ENCODE peak calls at places on chromosomes 4 and X, in six cellular contexts. Z is heart left ventricle, L is thoracic aorta, W is lung, M is fibroblast of lung, X is fibroblast of pulmonary artery. I is an unnamed sample.

GRCh38 chrX:34132028-34132427 is at the start of gene FAM47A:
- DNase-seq in Z (no peak), L (no peak), W (no peak), M (no peak), X (no peak), I (no peak)

GRCh38 chrX:17412692-17413091 is 37.7 kb downstream of the NHS start:
- DNase-seq in Z (no peak), L (no peak), W (no peak), M (peak), X (peak), I (no peak)

GRCh38 chr4:113398441-113399143 is 349.1 kb downstream of the ANK2 start:
- DNase-seq in Z (no peak), L (no peak), W (no peak), M (no peak), X (no peak), I (no peak)

GRCh38 chr4:173835863-173836262 is 305.8 kb upstream of the HAND2 start:
- DNase-seq in Z (peak), L (no peak), W (no peak), M (peak), X (peak), I (peak)

GRCh38 chr4:24730256-24731001 is 64.9 kb upstream of the SOD3 start:
- DNase-seq in Z (peak), L (peak), W (peak), M (peak), X (peak), I (peak)

GRCh38 chr4:93203708-93204107 is 624.8 kb upstream of the ATOH1 start:
- DNase-seq in Z (no peak), L (no peak), W (no peak), M (no peak), X (peak), I (no peak)

GRCh38 chr4:32560306-32560705 is 1840.1 kb downstream of the PCDH7 start:
- DNase-seq in Z (no peak), L (no peak), W (peak), M (peak), X (peak), I (peak)

GRCh38 chr4:165385124-165385523 is 6.3 kb downstream of the CPE start:
- DNase-seq in Z (no peak), L (no peak), W (no peak), M (no peak), X (no peak), I (no peak)

GRCh38 chrX:51860679-51861078 is 32.7 kb upstream of the MAGED1 start:
- DNase-seq in Z (no peak), L (no peak), W (no peak), M (peak), X (peak), I (no peak)

GRCh38 chr4:10117424-10118354 is 1.1 kb upstream of the WDR1 start:
- DNase-seq in Z (peak), L (no peak), W (peak), M (peak), X (peak), I (no peak)

GRCh38 chrX:112670964-112671363 is 8.8 kb downstream of the LHFPL1 start:
- DNase-seq in Z (no peak), L (no peak), W (no peak), M (no peak), X (no peak), I (no peak)

GRCh38 chrX:101078716-101079115 is at the start of gene TMEM35A:
- DNase-seq in Z (no peak), L (no peak), W (no peak), M (peak), X (peak), I (no peak)

GRCh38 chr4:2359591-2360390 is 58.7 kb downstream of the ZFYVE28 start:
- DNase-seq in Z (no peak), L (no peak), W (no peak), M (no peak), X (no peak), I (no peak)

GRCh38 chrX:54494970-54495813 is 842 bp downstream of the FGD1 start:
- DNase-seq in Z (no peak), L (no peak), W (no peak), M (peak), X (peak), I (no peak)

GRCh38 chrX:47540754-47541538 is 20.1 kb upstream of the ARAF start:
- DNase-seq in Z (peak), L (peak), W (peak), M (peak), X (peak), I (peak)

GRCh38 chr4:86398187-86398586 is 38.3 kb upstream of the MAPK10 start:
- DNase-seq in Z (no peak), L (no peak), W (no peak), M (no peak), X (no peak), I (no peak)

GRCh38 chr4:181502611-181503010 is 740.6 kb upstream of the TENM3 start:
- DNase-seq in Z (no peak), L (no peak), W (no peak), M (no peak), X (no peak), I (no peak)

GRCh38 chrX:40153335-40154221 is 55.8 kb upstream of the BCOR start:
- DNase-seq in Z (no peak), L (no peak), W (no peak), M (peak), X (peak), I (no peak)

GRCh38 chr4:42570221-42570620 is 86.7 kb downstream of the ATP8A1 start:
- DNase-seq in Z (peak), L (no peak), W (peak), M (no peak), X (no peak), I (no peak)

GRCh38 chr4:16641971-16642370 is 256.5 kb downstream of the LDB2 start:
- DNase-seq in Z (no peak), L (no peak), W (no peak), M (peak), X (peak), I (no peak)

GRCh38 chr4:108838451-108838850 is 75.6 kb upstream of the ETNPPL start:
- DNase-seq in Z (no peak), L (no peak), W (no peak), M (no peak), X (no peak), I (no peak)

GRCh38 chr4:39304651-39305050 is 61.5 kb downstream of the RFC1 start:
- DNase-seq in Z (no peak), L (no peak), W (no peak), M (no peak), X (no peak), I (no peak)

GRCh38 chr4:54254116-54254914 is 25.2 kb downstream of the PDGFRA start:
- DNase-seq in Z (no peak), L (no peak), W (no peak), M (peak), X (no peak), I (no peak)

GRCh38 chrX:118550792-118551191 is 55.2 kb downstream of the DOCK11 start:
- DNase-seq in Z (no peak), L (no peak), W (no peak), M (no peak), X (no peak), I (no peak)

GRCh38 chrX:133546441-133546840 is 131.2 kb upstream of the GPC4 start:
- DNase-seq in Z (no peak), L (no peak), W (no peak), M (peak), X (no peak), I (no peak)

GRCh38 chr4:158778065-158778711 is 9.4 kb downstream of the FNIP2 start:
- DNase-seq in Z (no peak), L (no peak), W (no peak), M (no peak), X (no peak), I (no peak)

GRCh38 chr4:89307446-89308160 is at the start of gene GPRIN3:
- DNase-seq in Z (peak), L (no peak), W (peak), M (peak), X (peak), I (no peak)

GRCh38 chr4:99457270-99457669 is 22.1 kb upstream of the ADH7 start:
- DNase-seq in Z (no peak), L (no peak), W (no peak), M (peak), X (peak), I (no peak)

GRCh38 chr4:7651461-7651921 is 216.8 kb upstream of the PSAPL1 start:
- DNase-seq in Z (no peak), L (no peak), W (no peak), M (peak), X (no peak), I (peak)

GRCh38 chr4:38281416-38282071 is 321.3 kb downstream of the PTTG2 start:
- DNase-seq in Z (no peak), L (no peak), W (no peak), M (peak), X (peak), I (peak)

GRCh38 chr4:37662306-37662705 is 23.9 kb downstream of the RELL1 start:
- DNase-seq in Z (no peak), L (no peak), W (no peak), M (no peak), X (no peak), I (no peak)

GRCh38 chr4:1053080-1053661 is 41.7 kb downstream of the FGFRL1 start:
- DNase-seq in Z (no peak), L (no peak), W (no peak), M (peak), X (peak), I (no peak)
- H3K4me3 ChIP-seq in Z (no peak), L (peak), W (no peak), M (no peak), X (no peak), I (no peak)

GRCh38 chr4:25792200-25792791 is 70.5 kb downstream of the SEL1L3 start:
- DNase-seq in Z (no peak), L (no peak), W (peak), M (no peak), X (peak), I (no peak)
- TF ChIP-seq CTCF in Z (peak), L (no peak), W (no peak), M (peak), X (peak), I (peak)

GRCh38 chr4:60241886-60242285 is 958.2 kb upstream of the ADGRL3 start:
- DNase-seq in Z (no peak), L (no peak), W (no peak), M (peak), X (no peak), I (no peak)
- H3K4me3 ChIP-seq in Z (no peak), L (no peak), W (no peak), M (no peak), X (no peak), I (no peak)

GRCh38 chrX:131548994-131549393 is 5.1 kb downstream of the OR13H1 start:
- DNase-seq in Z (no peak), L (no peak), W (no peak), M (no peak), X (no peak), I (no peak)
- TF ChIP-seq CTCF in Z (no peak), L (no peak), W (no peak), M (no peak), X (no peak), I (no peak)

DNA sequence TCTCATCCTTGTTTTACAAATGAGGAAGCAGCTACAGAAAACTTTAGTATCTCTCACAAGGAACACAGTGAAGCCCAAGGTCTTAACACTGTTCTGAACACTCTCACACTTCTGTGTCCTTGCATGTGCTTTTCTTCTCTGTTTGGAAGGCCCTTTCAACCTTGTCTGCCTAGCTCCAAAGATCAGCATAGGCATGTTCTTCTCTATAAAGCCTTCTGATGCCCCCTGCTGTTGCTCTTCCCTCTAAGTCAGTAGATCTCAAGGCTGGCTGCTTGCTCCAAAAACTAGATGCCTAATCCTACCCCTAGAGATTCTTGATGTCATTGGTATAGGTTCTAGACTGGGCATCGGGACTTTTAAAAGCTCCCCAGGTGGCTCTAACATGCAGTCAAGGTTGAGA is 5.9 kb downstream of the APOO start:
- DNase-seq in Z (peak), L (peak), W (peak), M (peak), X (peak), I (peak)
- H3K4me3 ChIP-seq in Z (peak), L (peak), W (no peak), M (no peak), X (no peak), I (no peak)

DNA sequence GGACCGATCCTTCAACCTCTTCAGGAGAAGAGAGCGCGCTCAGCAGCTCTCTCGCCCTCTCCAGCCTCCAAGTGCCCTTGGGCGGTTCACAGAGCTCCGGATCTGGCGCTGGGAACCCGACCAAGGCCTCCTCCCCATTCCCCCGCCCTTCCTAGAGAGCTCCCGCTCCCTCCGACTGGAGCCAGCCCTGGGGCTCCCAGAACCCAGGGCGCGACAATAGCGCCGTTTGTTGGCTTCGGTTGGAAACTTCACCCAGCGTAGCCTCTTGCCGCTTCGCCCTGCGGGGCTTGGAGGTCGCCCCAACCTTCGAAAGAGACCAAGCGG is 3.1 kb upstream of the SOX3 start:
- DNase-seq in Z (no peak), L (no peak), W (peak), M (no peak), X (no peak), I (no peak)
- TF ChIP-seq CTCF in Z (peak), L (no peak), W (no peak), M (no peak), X (no peak), I (peak)

DNA sequence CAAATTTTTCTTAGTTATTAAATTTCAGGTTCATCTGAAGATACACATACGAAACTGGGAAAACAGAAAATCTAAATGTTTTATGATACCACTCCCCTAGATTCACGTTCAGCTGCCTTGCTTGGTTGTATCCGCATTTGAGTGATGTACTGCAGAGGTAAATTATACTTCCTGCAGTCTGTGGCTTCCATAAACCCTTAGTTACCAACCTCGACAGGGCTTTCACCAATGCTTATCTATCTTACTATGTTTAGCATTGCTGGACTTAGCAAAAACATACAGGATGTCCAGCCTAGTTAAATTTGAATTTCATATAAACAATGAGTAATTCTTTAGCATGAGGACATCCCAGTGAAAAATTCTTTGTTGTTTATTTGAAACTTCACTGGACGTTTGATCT is 108.8 kb downstream of the TMA16 start:
- DNase-seq in Z (no peak), L (no peak), W (no peak), M (peak), X (no peak), I (no peak)
- H3K4me3 ChIP-seq in Z (no peak), L (no peak), W (no peak), M (no peak), X (no peak), I (no peak)

I was measured in astrocyte of the cerebellum.